ENCODE peak calls at places on chromosome 14, in seven cellular contexts. R is sigmoid colon, A is A549, C is transverse colon, S is GM12878, N is ovary, J is esophagus muscularis mucosa. P is an unnamed sample.
A peak's percentile ranks its signal among the peaks of the same experiment; 100 is the strongest.

GRCh38 chr14:32254952-32255679 is 52.0 kb upstream of the RNU6-8 start:
- DNase-seq in R (peak; percentile 85), A (peak; percentile 76), C (peak; percentile 71), S (no peak), N (peak; percentile 76), J (no peak), P (no peak)

GRCh38 chr14:91123201-91123600 is 9.3 kb downstream of the DGLUCY start:
- DNase-seq in R (peak; percentile 85), A (no peak), C (no peak), S (no peak), N (no peak), J (no peak), P (no peak)

GRCh38 chr14:58626441-58626840 is 11.3 kb upstream of the DACT1 start:
- DNase-seq in R (no peak), A (no peak), C (no peak), S (no peak), N (no peak), J (no peak), P (no peak)

GRCh38 chr14:97900187-97900586 is 1103.0 kb downstream of the VRK1 start:
- DNase-seq in R (no peak), A (no peak), C (no peak), S (no peak), N (no peak), J (no peak), P (no peak)

GRCh38 chr14:39988939-39989338 is 556.7 kb upstream of the FBXO33 start:
- DNase-seq in R (no peak), A (peak; percentile 57), C (no peak), S (no peak), N (no peak), J (no peak), P (no peak)

GRCh38 chr14:91417134-91417982 is at the start of gene CCDC88C:
- DNase-seq in R (no peak), A (peak; percentile 69), C (peak; percentile 82), S (no peak), N (peak; percentile 49), J (no peak), P (peak; percentile 74)

GRCh38 chr14:65258391-65258790 is 154.1 kb upstream of the FUT8 start:
- DNase-seq in R (no peak), A (peak; percentile 58), C (no peak), S (no peak), N (no peak), J (no peak), P (no peak)

GRCh38 chr14:106605548-106606448 is 1079.4 kb downstream of the TMEM121 start:
- DNase-seq in R (no peak), A (peak; percentile 24), C (peak; percentile 65), S (peak; percentile 21), N (no peak), J (peak; percentile 87), P (no peak)

GRCh38 chr14:98304574-98304973 is 967.4 kb downstream of the BCL11B start:
- DNase-seq in R (no peak), A (no peak), C (no peak), S (no peak), N (no peak), J (no peak), P (no peak)

GRCh38 chr14:35807131-35807961 is 1.7 kb downstream of the RALGAPA1 start:
- DNase-seq in R (no peak), A (no peak), C (no peak), S (no peak), N (no peak), J (no peak), P (no peak)
- TF ChIP-seq EP300 in R (no peak), A (no peak), C (no peak), S (no peak), N (no peak), J (no peak), P (no peak)

GRCh38 chr14:75820761-75821160 is 159.7 kb downstream of the TTLL5 start:
- DNase-seq in R (no peak), A (no peak), C (no peak), S (no peak), N (no peak), J (no peak), P (no peak)
- H3K27ac ChIP-seq in R (no peak overlapping the region), A (no peak overlapping the region), C (no peak overlapping the region), S (no peak overlapping the region), N (no peak overlapping the region), J (no peak overlapping the region), P (no peak overlapping the region)

GRCh38 chr14:59677771-59678211 is 101.2 kb upstream of the CCDC175 start:
- DNase-seq in R (no peak), A (no peak), C (no peak), S (no peak), N (no peak), J (no peak), P (no peak)

GRCh38 chr14:59678352-59678751 is 101.7 kb upstream of the CCDC175 start:
- DNase-seq in R (no peak), A (no peak), C (no peak), S (no peak), N (no peak), J (no peak), P (no peak)

GRCh38 chr14:59675394-59675793 is 98.8 kb upstream of the CCDC175 start:
- DNase-seq in R (no peak), A (no peak), C (no peak), S (no peak), N (no peak), J (no peak), P (no peak)

GRCh38 chr14:59679872-59680271 is 103.3 kb upstream of the CCDC175 start:
- DNase-seq in R (no peak), A (no peak), C (no peak), S (no peak), N (no peak), J (no peak), P (no peak)
- TF ChIP-seq EP300 in R (no peak), A (no peak), C (no peak), S (no peak), N (no peak), J (no peak), P (no peak)

GRCh38 chr14:23555533-23555881 is 564 bp upstream of the THTPA start:
- DNase-seq in R (no peak), A (no peak), C (no peak), S (no peak), N (no peak), J (no peak), P (no peak)
- H3K27ac ChIP-seq in R (peak overlapping the region; percentile 94), A (peak overlapping the region; percentile 98), C (peak overlapping the region; percentile 92), S (peak overlapping the region; percentile 76), N (no peak overlapping the region), J (peak overlapping the region; percentile 93), P (peak overlapping the region; percentile 96)

DNA sequence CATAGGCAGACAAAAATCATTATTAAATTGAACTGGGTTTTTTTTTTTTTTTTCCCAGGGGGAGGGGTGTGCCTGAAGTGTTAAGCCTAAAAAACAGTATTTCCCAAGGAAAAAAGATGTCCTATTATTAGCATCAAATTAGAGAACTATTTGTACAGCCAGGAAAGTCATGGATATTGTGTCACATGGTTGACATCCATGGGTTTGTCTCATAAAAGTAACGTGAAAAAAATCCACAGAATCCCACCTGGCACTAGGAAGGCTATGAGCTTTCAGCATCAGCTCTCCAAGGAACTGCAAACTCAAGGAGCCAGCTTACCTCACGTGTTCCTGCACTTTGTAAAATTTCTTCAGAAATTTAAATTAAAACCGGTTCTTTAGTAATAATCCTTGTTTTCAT is 69.1 kb upstream of the EGLN3 start:
- DNase-seq in R (no peak), A (no peak), C (no peak), S (no peak), N (no peak), J (peak; percentile 86), P (no peak)
- TF ChIP-seq EP300 in R (peak; percentile 15), A (no peak), C (no peak), S (no peak), N (no peak), J (no peak), P (no peak)

DNA sequence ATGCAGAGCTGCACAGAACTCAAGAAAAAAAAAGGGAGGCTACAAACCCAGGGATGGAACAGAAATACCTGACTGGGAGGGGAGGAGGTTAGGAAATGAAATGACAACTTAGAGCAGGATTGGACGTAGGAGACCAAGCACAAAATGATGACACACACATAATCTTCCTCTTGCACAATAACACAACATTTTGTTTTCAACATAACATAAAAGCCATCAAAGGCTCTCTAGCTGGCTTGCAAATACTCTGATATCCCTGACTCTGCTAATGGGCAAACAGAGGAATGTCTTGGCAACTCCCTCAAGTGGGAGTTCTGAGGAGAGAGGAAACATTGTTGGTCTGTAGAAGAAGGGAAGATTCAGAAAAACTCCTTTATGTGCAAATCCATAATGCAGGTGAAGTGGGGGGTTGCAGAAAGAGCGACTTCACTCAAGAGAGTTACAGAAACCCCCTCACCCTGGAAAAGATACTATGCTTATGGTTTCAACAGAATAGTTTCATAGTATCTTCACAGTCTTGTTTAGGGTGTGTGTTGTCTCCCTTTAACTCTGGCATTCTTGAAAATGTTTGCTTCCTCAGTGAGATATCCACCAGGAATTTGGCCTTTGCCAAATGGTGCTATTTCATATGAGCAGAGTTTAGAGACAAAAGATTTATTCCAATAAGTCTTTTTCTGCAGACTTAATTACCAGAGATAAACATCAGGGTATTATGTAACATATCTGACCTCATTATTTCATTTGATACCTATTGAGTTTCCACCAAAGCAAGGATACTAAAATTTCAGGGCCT is 43.8 kb upstream of the LTBP2 start:
- DNase-seq in R (no peak), A (peak; percentile 63), C (no peak), S (no peak), N (no peak), J (no peak), P (no peak)
- H3K27ac ChIP-seq in R (peak overlapping the region; percentile 50), A (peak overlapping the region; percentile 76), C (no peak overlapping the region), S (no peak overlapping the region), N (no peak overlapping the region), J (peak overlapping the region; percentile 29), P (peak overlapping the region; percentile 14)

DNA sequence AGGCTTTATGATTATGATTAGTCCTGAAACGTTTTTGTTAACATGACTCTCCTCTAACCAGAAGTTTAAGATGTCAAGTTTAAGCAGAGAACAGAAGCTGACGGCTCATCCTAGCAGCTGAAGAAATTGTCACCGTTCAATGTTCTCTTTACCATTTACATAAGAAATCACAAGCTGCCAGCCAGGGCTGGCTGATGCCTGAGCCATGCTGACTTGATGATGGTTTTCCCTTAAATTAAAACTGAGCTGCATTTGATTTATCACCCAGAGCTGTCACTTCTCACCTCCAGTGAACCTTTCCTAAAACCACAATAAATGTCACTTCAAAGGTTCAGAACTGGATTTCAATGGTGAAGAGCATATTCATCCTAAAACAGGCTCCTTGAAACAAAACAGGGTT is 153.6 kb downstream of the KTN1 start:
- DNase-seq in R (no peak), A (no peak), C (no peak), S (no peak), N (no peak), J (no peak), P (no peak)
- TF ChIP-seq EP300 in R (no peak), A (no peak), C (no peak), S (no peak), N (no peak), J (no peak), P (no peak)